ENCODE peak calls at places on chromosomes 1 and 21, in nine cellular contexts. One of them, this sample, is unnamed.

GRCh38 chr1:231869364-231869763 is 242.8 kb downstream of the DISC1 start:
- DNase-seq in left ventricle myocardium inferior: no peak
- DNase-seq in HCT116: no peak
- DNase-seq in left cardiac atrium: no peak
- DNase-seq in HTR-8/SVneo: no peak
- DNase-seq in pancreas: no peak
- DNase-seq in suprapubic skin: no peak
- DNase-seq in uterus: no peak
- DNase-seq in epithelial cell of esophagus: no peak
- DNase-seq in this sample: no peak

GRCh38 chr1:1116701-1117468 is 996 bp upstream of the C1orf159 start:
- DNase-seq in left ventricle myocardium inferior: peak
- DNase-seq in HCT116: no peak
- DNase-seq in left cardiac atrium: peak
- DNase-seq in HTR-8/SVneo: no peak
- DNase-seq in pancreas: peak
- DNase-seq in suprapubic skin: no peak
- DNase-seq in uterus: peak
- DNase-seq in epithelial cell of esophagus: peak
- DNase-seq in this sample: peak

GRCh38 chr1:55727010-55727409 is 511.8 kb upstream of the USP24 start:
- DNase-seq in left ventricle myocardium inferior: no peak
- DNase-seq in HCT116: no peak
- DNase-seq in left cardiac atrium: no peak
- DNase-seq in HTR-8/SVneo: peak
- DNase-seq in pancreas: no peak
- DNase-seq in suprapubic skin: no peak
- DNase-seq in uterus: no peak
- DNase-seq in epithelial cell of esophagus: peak
- DNase-seq in this sample: no peak

GRCh38 chr1:92736395-92736794 is 48.5 kb downstream of the EVI5 start:
- DNase-seq in left ventricle myocardium inferior: no peak
- DNase-seq in HCT116: no peak
- DNase-seq in left cardiac atrium: no peak
- DNase-seq in HTR-8/SVneo: no peak
- DNase-seq in pancreas: no peak
- DNase-seq in suprapubic skin: no peak
- DNase-seq in uterus: no peak
- DNase-seq in epithelial cell of esophagus: peak
- DNase-seq in this sample: no peak

GRCh38 chr1:224495861-224496260 is 61.3 kb upstream of the WDR26 start:
- DNase-seq in left ventricle myocardium inferior: no peak
- DNase-seq in HCT116: no peak
- DNase-seq in left cardiac atrium: no peak
- DNase-seq in HTR-8/SVneo: no peak
- DNase-seq in pancreas: no peak
- DNase-seq in suprapubic skin: no peak
- DNase-seq in uterus: no peak
- DNase-seq in epithelial cell of esophagus: no peak
- DNase-seq in this sample: no peak

GRCh38 chr1:181083842-181084605 is 4.5 kb upstream of the IER5 start:
- DNase-seq in left ventricle myocardium inferior: no peak
- DNase-seq in HCT116: peak
- DNase-seq in left cardiac atrium: peak
- DNase-seq in HTR-8/SVneo: no peak
- DNase-seq in pancreas: no peak
- DNase-seq in suprapubic skin: no peak
- DNase-seq in uterus: peak
- DNase-seq in epithelial cell of esophagus: peak
- DNase-seq in this sample: peak

GRCh38 chr21:28016571-28016970 is 976.1 kb downstream of the LTN1 start:
- DNase-seq in left ventricle myocardium inferior: no peak
- DNase-seq in HCT116: no peak
- DNase-seq in left cardiac atrium: no peak
- DNase-seq in HTR-8/SVneo: no peak
- DNase-seq in pancreas: no peak
- DNase-seq in suprapubic skin: no peak
- DNase-seq in uterus: no peak
- DNase-seq in epithelial cell of esophagus: no peak
- DNase-seq in this sample: no peak

GRCh38 chr1:193545171-193545570 is 358.8 kb upstream of the B3GALT2 start:
- DNase-seq in left ventricle myocardium inferior: no peak
- DNase-seq in HCT116: no peak
- DNase-seq in left cardiac atrium: no peak
- DNase-seq in HTR-8/SVneo: no peak
- DNase-seq in pancreas: no peak
- DNase-seq in suprapubic skin: no peak
- DNase-seq in uterus: no peak
- DNase-seq in epithelial cell of esophagus: no peak
- DNase-seq in this sample: no peak

GRCh38 chr1:76239470-76239918 is 164.9 kb downstream of the ST6GALNAC3 start:
- DNase-seq in left ventricle myocardium inferior: no peak
- DNase-seq in HCT116: no peak
- DNase-seq in left cardiac atrium: no peak
- DNase-seq in HTR-8/SVneo: no peak
- DNase-seq in pancreas: no peak
- DNase-seq in suprapubic skin: no peak
- DNase-seq in uterus: no peak
- DNase-seq in epithelial cell of esophagus: no peak
- DNase-seq in this sample: no peak

GRCh38 chr1:44012941-44013609 is 18.2 kb downstream of the SLC6A9 start:
- DNase-seq in left ventricle myocardium inferior: no peak
- DNase-seq in HCT116: no peak
- DNase-seq in left cardiac atrium: no peak
- DNase-seq in HTR-8/SVneo: no peak
- DNase-seq in pancreas: no peak
- DNase-seq in suprapubic skin: no peak
- DNase-seq in uterus: no peak
- DNase-seq in epithelial cell of esophagus: no peak
- DNase-seq in this sample: no peak

This sample was measured in sciatic nerve.